ENCODE peak calls at places on chromosomes 7 and 10, in seven cellular contexts. N is HS-27A, D is cardiac muscle cell, K is B cell, E is non-pigmented ciliary epithelial cell, P is aorta, M is mesenchymal stem cell. L is an unnamed sample.

GRCh38 chr7:81014266-81014665 is 95.4 kb upstream of the SEMA3C start:
- DNase-seq in N (no peak), D (no peak), K (no peak), E (no peak), P (no peak), M (no peak), L (no peak)

GRCh38 chr7:143258830-143259229 is 4.4 kb upstream of the GSTK1 start:
- DNase-seq in N (no peak), D (no peak), K (no peak), E (no peak), P (no peak), M (peak), L (no peak)

GRCh38 chr7:85376589-85376988 is 189.7 kb upstream of the SEMA3D start:
- DNase-seq in N (no peak), D (no peak), K (no peak), E (no peak), P (no peak), M (no peak), L (no peak)

GRCh38 chr7:116325517-116325916 is 115.2 kb downstream of the TES start:
- DNase-seq in N (no peak), D (no peak), K (no peak), E (no peak), P (no peak), M (no peak), L (no peak)

GRCh38 chr10:28302012-28302667 is 724 bp downstream of the MPP7 start:
- DNase-seq in N (no peak), D (peak), K (peak), E (no peak), P (peak), M (peak), L (no peak)

GRCh38 chr7:7175075-7175695 is 7.2 kb upstream of the C1GALT1 start:
- DNase-seq in N (no peak), D (no peak), K (no peak), E (no peak), P (no peak), M (no peak), L (no peak)

GRCh38 chr7:35802102-35802466 is 1.2 kb downstream of the SEPTIN7 start:
- DNase-seq in N (no peak), D (no peak), K (no peak), E (no peak), P (no peak), M (no peak), L (no peak)

GRCh38 chr10:93566435-93567276 is at the start of gene FFAR4:
- DNase-seq in N (no peak), D (peak), K (no peak), E (no peak), P (peak), M (peak), L (no peak)

GRCh38 chr7:17786314-17786852 is 153.9 kb downstream of the SNX13 start:
- DNase-seq in N (no peak), D (no peak), K (no peak), E (no peak), P (no peak), M (no peak), L (peak)

GRCh38 chr10:52308251-52309031 is 5.6 kb upstream of the DKK1 start:
- DNase-seq in N (no peak), D (peak), K (peak), E (peak), P (peak), M (peak), L (peak)

GRCh38 chr7:132500727-132501410 is 75.4 kb downstream of the PLXNA4 start:
- DNase-seq in N (no peak), D (peak), K (no peak), E (no peak), P (peak), M (peak), L (no peak)

GRCh38 chr7:31076051-31076450 is 23.9 kb downstream of the ADCYAP1R1 start:
- DNase-seq in N (no peak), D (no peak), K (no peak), E (no peak), P (no peak), M (no peak), L (peak)

GRCh38 chr10:131237991-131238651 is 73.4 kb downstream of the TCERG1L start:
- DNase-seq in N (no peak), D (no peak), K (no peak), E (no peak), P (no peak), M (no peak), L (peak)

GRCh38 chr10:79274279-79275104 is 72.8 kb upstream of the PPIF start:
- DNase-seq in N (no peak), D (peak), K (no peak), E (no peak), P (peak), M (peak), L (no peak)

GRCh38 chr7:1946025-1946424 is 275.9 kb downstream of the ELFN1 start:
- DNase-seq in N (no peak), D (no peak), K (no peak), E (no peak), P (peak), M (no peak), L (peak)

GRCh38 chr7:101303102-101303701 is 18.4 kb downstream of the IFT22 start:
- DNase-seq in N (no peak), D (no peak), K (no peak), E (no peak), P (peak), M (no peak), L (no peak)

GRCh38 chr7:158840604-158841003 is 11.3 kb upstream of the ESYT2 start:
- DNase-seq in N (no peak), D (no peak), K (no peak), E (no peak), P (no peak), M (no peak), L (no peak)

GRCh38 chr7:77457779-77458178 is 41.6 kb upstream of the GSAP start:
- DNase-seq in N (no peak), D (no peak), K (no peak), E (no peak), P (no peak), M (no peak), L (no peak)

GRCh38 chr7:103658055-103659010 is 212.3 kb upstream of the SLC26A5 start:
- DNase-seq in N (no peak), D (no peak), K (no peak), E (no peak), P (no peak), M (no peak), L (no peak)

GRCh38 chr7:99387912-99388311 is 13.4 kb downstream of the ARPC1B start:
- DNase-seq in N (no peak), D (no peak), K (no peak), E (no peak), P (no peak), M (no peak), L (no peak)

GRCh38 chr10:103042908-103043307 is 124.8 kb downstream of the CNNM2 start:
- DNase-seq in N (no peak), D (no peak), K (no peak), E (no peak), P (no peak), M (no peak), L (no peak)

GRCh38 chr10:46539596-46540411 is 16.7 kb downstream of the GPRIN2 start:
- DNase-seq in N (no peak), D (no peak), K (peak), E (peak), P (peak), M (peak), L (peak)

GRCh38 chr7:1927942-1928341 is 257.9 kb downstream of the ELFN1 start:
- DNase-seq in N (no peak), D (no peak), K (peak), E (no peak), P (no peak), M (no peak), L (no peak)

GRCh38 chr7:128809363-128809762 is 17.6 kb downstream of the CCDC136 start:
- DNase-seq in N (no peak), D (no peak), K (no peak), E (no peak), P (no peak), M (no peak), L (no peak)

L was measured in chondrocyte.